ENCODE peak calls at places on chromosome 18, in four cellular contexts. A is mammary epithelial cell, V is fibroblast of mammary gland, J is psoas muscle. Y is an unnamed sample.

GRCh38 chr18:58838946-58839345 is 25.7 kb upstream of the ZNF532 start:
- DNase-seq in A (no peak), V (no peak), J (no peak), Y (no peak)

GRCh38 chr18:824179-824578 is 12.1 kb upstream of the YES1 start:
- DNase-seq in J (no peak), A (peak), V (no peak), Y (no peak)

GRCh38 chr18:10381951-10382350 is 72.5 kb upstream of the APCDD1 start:
- DNase-seq in V (peak), A (peak), J (no peak), Y (no peak)

GRCh38 chr18:3998698-3999333 is 456.3 kb downstream of the DLGAP1 start:
- DNase-seq in J (no peak), V (peak), A (peak), Y (peak)

GRCh38 chr18:39838831-39839230 is 2116.2 kb upstream of the PIK3C3 start:
- DNase-seq in J (no peak), A (no peak), V (peak), Y (no peak)

GRCh38 chr18:25503567-25504081 is 151.7 kb upstream of the ZNF521 start:
- DNase-seq in J (peak), A (peak), V (peak), Y (peak)

GRCh38 chr18:48994044-48994651 is 43.4 kb upstream of the SMAD7 start:
- DNase-seq in J (peak), V (peak), A (no peak), Y (peak)

GRCh38 chr18:37335337-37335736 is 230.3 kb downstream of the CELF4 start:
- DNase-seq in A (no peak), V (peak), J (no peak), Y (no peak)

GRCh38 chr18:10143601-10144000 is 229.8 kb downstream of the VAPA start:
- DNase-seq in V (no peak), A (no peak), J (no peak), Y (no peak)

GRCh38 chr18:64966667-64967066 is 784.1 kb upstream of the CDH7 start:
- DNase-seq in J (no peak), A (no peak), V (no peak), Y (peak)

GRCh38 chr18:77102246-77103040 is 30.1 kb downstream of the MBP start:
- DNase-seq in V (peak), A (peak), J (no peak), Y (peak)

GRCh38 chr18:45412577-45412976 is 202.7 kb upstream of the SLC14A2 start:
- DNase-seq in A (peak), V (peak), J (no peak), Y (no peak)

GRCh38 chr18:21364471-21364870 is 122.4 kb downstream of the GREB1L start:
- DNase-seq in V (no peak), A (no peak), J (no peak), Y (no peak)

GRCh38 chr18:46554406-46554805 is 102.6 kb downstream of the LOXHD1 start:
- DNase-seq in A (no peak), V (no peak), J (no peak), Y (no peak)

GRCh38 chr18:34880882-34881852 is 160.0 kb upstream of the MAPRE2 start:
- DNase-seq in V (peak), A (no peak), J (no peak), Y (no peak)

GRCh38 chr18:10247402-10248117 is 206.9 kb upstream of the APCDD1 start:
- DNase-seq in A (no peak), V (no peak), J (no peak), Y (no peak)

GRCh38 chr18:34864836-34865497 is 154.9 kb downstream of the DTNA start:
- DNase-seq in A (no peak), J (no peak), V (no peak), Y (no peak)

GRCh38 chr18:64027931-64028695 is 58.2 kb downstream of the SERPINB8 start:
- DNase-seq in A (no peak), V (no peak), J (no peak), Y (no peak)

GRCh38 chr18:64083906-64084305 is 65.0 kb downstream of the LINC00305 start:
- DNase-seq in V (no peak), A (no peak), J (no peak), Y (no peak)

GRCh38 chr18:62814114-62814759 is 98.9 kb downstream of the PHLPP1 start:
- DNase-seq in J (no peak), A (no peak), V (no peak), Y (no peak)

GRCh38 chr18:32324173-32324572 is 134.3 kb downstream of the MEP1B start:
- DNase-seq in V (peak), A (no peak), J (no peak), Y (no peak)

GRCh38 chr18:37385846-37386435 is 179.7 kb downstream of the CELF4 start:
- DNase-seq in J (no peak), A (peak), V (peak), Y (peak)

GRCh38 chr18:3153107-3153704 is 66.6 kb downstream of the MYOM1 start:
- DNase-seq in A (peak), J (no peak), V (peak), Y (peak)

GRCh38 chr18:48191494-48191893 is 217.7 kb downstream of the ZBTB7C start:
- DNase-seq in V (no peak), A (no peak), J (no peak), Y (no peak)

GRCh38 chr18:2948038-2948437 is 64.9 kb downstream of the LPIN2 start:
- DNase-seq in A (peak), V (peak), J (no peak), Y (peak)

GRCh38 chr18:21960189-21960588 is 209.2 kb upstream of the GATA6 start:
- DNase-seq in J (no peak), V (no peak), A (no peak), Y (no peak)

GRCh38 chr18:14947482-14948162 is 199.7 kb downstream of the ANKRD30B start:
- DNase-seq in A (no peak), J (no peak), V (no peak), Y (no peak)

GRCh38 chr18:67608909-67609308 is 92.4 kb upstream of the DSEL start:
- DNase-seq in A (peak), V (peak), J (no peak), Y (peak)

GRCh38 chr18:48629730-48630324 is 91.0 kb downstream of the CTIF start:
- DNase-seq in J (no peak), V (peak), A (peak), Y (peak)

GRCh38 chr18:11661430-11661829 is 27.6 kb upstream of the GNAL start:
- DNase-seq in V (peak), A (peak), J (no peak), Y (no peak)

GRCh38 chr18:62790836-62791772 is 75.8 kb downstream of the PHLPP1 start:
- DNase-seq in J (no peak), V (peak), A (no peak), Y (no peak)

GRCh38 chr18:48129621-48130082 is 199.2 kb upstream of the SMAD2 start:
- DNase-seq in V (no peak), A (no peak), J (no peak), Y (no peak)

GRCh38 chr18:64201781-64202180 is 52.9 kb upstream of the LINC00305 start:
- DNase-seq in A (no peak), V (no peak), J (no peak), Y (no peak)

GRCh38 chr18:13374468-13375301 is 156.1 kb downstream of the LDLRAD4 start:
- DNase-seq in J (no peak), A (no peak), V (no peak), Y (no peak)

GRCh38 chr18:31506024-31506742 is 8.2 kb downstream of the DSG2 start:
- DNase-seq in A (no peak), V (peak), J (no peak), Y (peak)

GRCh38 chr18:8299054-8299708 is 310.1 kb upstream of the RAB12 start:
- DNase-seq in J (no peak), A (no peak), V (no peak), Y (no peak)

GRCh38 chr18:39806519-39806918 is 2148.5 kb upstream of the PIK3C3 start:
- DNase-seq in V (peak), A (peak), J (no peak), Y (peak)

GRCh38 chr18:35936951-35937350 is 35.5 kb upstream of the RMP24 start:
- DNase-seq in J (no peak), A (no peak), V (no peak), Y (no peak)

GRCh38 chr18:35938562-35938961 is 33.9 kb upstream of the RMP24 start:
- DNase-seq in A (peak), V (no peak), J (no peak), Y (no peak)

GRCh38 chr18:35938158-35938557 is 34.3 kb upstream of the RMP24 start:
- DNase-seq in J (no peak), V (no peak), A (peak), Y (peak)

GRCh38 chr18:35941299-35941698 is 31.2 kb upstream of the RMP24 start:
- DNase-seq in A (no peak), J (no peak), V (no peak), Y (no peak)

GRCh38 chr18:35939166-35939565 is 33.3 kb upstream of the RMP24 start:
- DNase-seq in V (no peak), J (no peak), A (no peak), Y (peak)
- TF ChIP-seq CTCF in V (peak), J (no peak), A (peak), Y (no peak)

GRCh38 chr18:50848038-50848437 is 28.2 kb upstream of the MRO start:
- DNase-seq in J (no peak), A (no peak), V (no peak), Y (no peak)
- TF ChIP-seq CTCF in J (no peak), A (no peak), V (no peak), Y (no peak)

DNA sequence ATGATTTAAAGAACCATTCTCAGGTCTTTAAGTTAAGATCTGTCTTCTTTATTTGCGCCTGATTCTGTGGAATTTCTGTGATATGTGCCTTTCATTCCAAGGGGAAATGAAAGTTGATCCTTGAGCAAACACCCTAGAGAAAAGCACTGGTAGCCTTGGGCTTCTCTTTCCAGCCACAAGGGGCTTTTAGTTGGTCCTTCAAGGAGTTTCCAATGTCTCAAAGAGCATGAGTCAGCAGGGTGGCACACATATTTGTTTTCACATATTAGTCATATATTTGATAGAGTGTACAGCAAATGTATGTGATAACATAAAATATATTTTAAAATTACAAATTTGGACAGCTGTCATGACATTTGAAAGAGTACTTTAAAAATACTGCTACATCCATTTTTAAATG is 339.5 kb downstream of the TXNL1 start:
- DNase-seq in J (no peak), A (peak), V (peak), Y (peak)
- TF ChIP-seq CTCF in J (no peak), A (peak), V (peak), Y (peak)

DNA sequence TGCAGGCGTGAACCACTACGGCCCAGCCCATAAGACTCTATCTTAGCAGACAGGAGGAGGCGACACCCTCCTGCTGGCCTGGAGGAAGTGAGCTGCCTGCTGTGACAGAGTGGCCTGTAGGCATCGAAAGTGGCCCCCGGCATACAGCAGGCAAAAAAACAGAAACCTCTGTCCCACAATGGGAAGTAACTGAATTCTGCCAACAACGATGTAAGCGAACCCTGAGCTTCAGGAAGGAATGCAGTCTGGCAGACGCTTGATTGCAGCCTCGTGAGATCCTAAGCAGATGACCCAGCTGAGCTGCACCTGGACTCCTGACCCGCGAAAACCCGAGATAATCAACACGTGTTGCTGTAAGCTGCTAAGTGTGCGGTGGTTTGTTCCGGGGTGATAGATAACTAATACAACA is 13.6 kb downstream of the MRO start:
- DNase-seq in V (no peak), J (no peak), A (no peak), Y (no peak)
- TF ChIP-seq CTCF in V (no peak), J (no peak), A (no peak), Y (no peak)

GRCh38 chr18:26709897-26710296 is 155.6 kb downstream of the AQP4 start:
- DNase-seq in J (no peak), V (no peak), A (no peak), Y (no peak)

GRCh38 chr18:26717123-26717522 is 148.4 kb downstream of the AQP4 start:
- DNase-seq in J (no peak), V (no peak), A (no peak), Y (no peak)

GRCh38 chr18:26710460-26711096 is 154.9 kb downstream of the AQP4 start:
- DNase-seq in V (no peak), J (no peak), A (no peak), Y (no peak)

GRCh38 chr18:26711806-26712205 is 153.7 kb downstream of the AQP4 start:
- DNase-seq in J (no peak), A (no peak), V (no peak), Y (no peak)

DNA sequence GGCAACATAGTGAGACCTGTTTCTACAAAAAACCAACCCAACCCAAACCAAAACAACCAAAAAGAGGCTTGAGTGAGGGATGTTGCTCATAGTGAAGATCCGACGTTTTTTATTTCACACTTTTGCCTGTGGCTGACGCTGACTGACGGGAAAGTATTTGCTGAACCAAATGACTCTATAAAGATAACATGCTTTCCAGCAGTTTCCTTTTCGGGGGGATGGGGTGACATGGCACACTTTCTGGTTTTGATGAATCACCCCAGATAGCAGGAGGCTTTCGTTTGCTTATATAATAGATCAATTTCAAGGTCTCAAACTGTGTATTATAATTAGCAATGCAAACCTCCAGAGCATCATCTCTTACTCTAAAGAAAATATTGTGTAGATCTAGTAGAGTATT is 150.8 kb downstream of the AQP4 start:
- DNase-seq in A (no peak), V (no peak), J (no peak), Y (no peak)
- TF ChIP-seq CTCF in A (no peak), V (no peak), J (no peak), Y (no peak)

DNA sequence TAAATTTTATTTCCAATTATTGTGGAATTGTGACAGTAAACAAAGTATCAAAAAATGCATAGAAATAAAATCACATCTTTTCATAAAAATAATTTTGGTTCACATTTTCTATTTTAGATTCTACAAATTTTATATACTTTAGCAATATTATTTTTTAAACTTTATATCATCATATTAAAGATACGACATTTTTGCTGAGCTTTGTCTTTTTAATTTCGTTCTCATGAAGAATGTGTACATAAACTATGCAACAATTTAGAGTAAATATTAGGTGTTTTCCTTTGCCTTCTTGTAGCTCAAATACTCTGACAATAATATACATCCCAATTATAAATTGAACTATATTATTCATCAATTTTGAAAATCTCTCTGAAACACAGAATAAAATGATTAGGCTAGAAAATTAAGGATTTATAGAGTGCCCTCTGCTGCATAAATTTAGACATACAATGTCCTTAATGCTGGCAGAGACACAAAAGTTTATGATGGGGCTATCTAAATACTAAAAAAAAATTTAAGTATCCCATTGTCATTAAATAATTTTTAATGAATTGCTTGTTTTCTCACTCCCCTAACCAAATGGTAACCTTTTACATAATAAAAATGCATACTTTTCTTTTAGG is 45.7 kb downstream of the CCDC102B start:
- DNase-seq in J (no peak), A (no peak), V (peak), Y (peak)
- TF ChIP-seq CTCF in J (no peak), A (no peak), V (peak), Y (peak)

GRCh38 chr18:69956037-69956436 is 8.4 kb upstream of the CD226 start:
- DNase-seq in A (no peak), J (no peak), V (no peak), Y (no peak)
- TF ChIP-seq CTCF in A (no peak), J (no peak), V (no peak), Y (no peak)

DNA sequence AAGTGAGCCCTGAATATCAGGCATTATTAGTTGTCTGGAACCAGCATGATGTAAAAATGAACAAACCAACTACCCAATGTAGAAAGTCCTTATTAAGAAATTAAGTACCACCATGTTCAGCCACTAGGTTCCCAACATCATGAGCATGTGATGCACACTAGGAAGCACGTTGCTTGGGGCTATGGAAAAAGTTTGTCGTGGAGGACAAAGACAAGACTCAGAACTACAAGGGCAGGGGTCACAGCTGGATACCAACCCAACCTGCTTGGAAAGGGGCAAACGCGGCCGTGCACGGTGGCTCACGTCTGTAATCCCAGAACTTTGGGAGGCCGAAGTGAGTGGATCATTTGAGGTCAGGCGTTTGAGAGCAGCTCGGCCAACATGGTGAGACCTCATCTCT is 64.0 kb downstream of the ADNP2 start:
- DNase-seq in J (no peak), V (no peak), A (no peak), Y (no peak)
- TF ChIP-seq CTCF in J (no peak), V (no peak), A (no peak), Y (no peak)

DNA sequence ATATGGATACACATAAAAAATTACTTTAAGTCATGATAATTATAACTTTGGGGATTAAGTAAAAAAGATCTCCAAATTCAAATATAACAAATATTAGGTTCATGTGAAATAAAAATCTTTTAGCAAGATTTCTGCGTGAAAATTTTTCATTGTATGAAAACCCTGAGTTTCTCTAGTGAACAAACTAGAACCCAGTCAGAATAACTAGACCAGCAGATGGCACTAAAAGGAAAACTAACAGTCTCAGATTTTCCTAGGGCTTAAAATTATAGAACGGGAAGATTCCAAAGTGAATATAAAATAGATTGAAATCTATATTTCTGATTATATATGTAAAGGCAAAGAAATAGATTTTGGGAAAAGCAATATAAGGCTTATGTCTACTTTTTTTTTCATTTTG is 43.3 kb downstream of the TMEM200C start:
- DNase-seq in J (no peak), V (no peak), A (no peak), Y (peak)
- TF ChIP-seq CTCF in J (no peak), V (peak), A (no peak), Y (peak)

GRCh38 chr18:74485860-74486849 is 10.0 kb upstream of the CNDP2 start:
- DNase-seq in J (no peak), V (no peak), A (no peak), Y (no peak)
- TF ChIP-seq CTCF in J (no peak), V (no peak), A (no peak), Y (no peak)